ENCODE peak calls at places on chromosomes 12 and 14, in eight cellular contexts. One of them, this sample, is unnamed.

GRCh38 chr14:56081139-56081538 is 37.1 kb upstream of the PELI2 start:
- DNase-seq in mammary epithelial cell: no peak
- DNase-seq in MM.1S: no peak
- DNase-seq in transverse colon: no peak
- DNase-seq in IMR-90: peak; percentile 11
- DNase-seq in tibial artery: no peak
- DNase-seq in heart right ventricle: no peak
- DNase-seq in A549: no peak
- DNase-seq in this sample: no peak

GRCh38 chr12:13347241-13348043 is 150.9 kb downstream of the EMP1 start:
- DNase-seq in mammary epithelial cell: peak; percentile 87
- DNase-seq in MM.1S: no peak
- DNase-seq in transverse colon: no peak
- DNase-seq in IMR-90: peak; percentile 56
- DNase-seq in tibial artery: no peak
- DNase-seq in heart right ventricle: no peak
- DNase-seq in A549: peak; percentile 36
- DNase-seq in this sample: no peak

GRCh38 chr14:83255015-83255726 is 1721.5 kb upstream of the SEL1L start:
- DNase-seq in mammary epithelial cell: no peak
- DNase-seq in MM.1S: no peak
- DNase-seq in transverse colon: no peak
- DNase-seq in IMR-90: peak; percentile 9
- DNase-seq in tibial artery: no peak
- DNase-seq in heart right ventricle: no peak
- DNase-seq in A549: no peak
- DNase-seq in this sample: no peak

GRCh38 chr14:36510078-36510799 is 9.8 kb downstream of the NKX2-1 start:
- DNase-seq in mammary epithelial cell: no peak
- DNase-seq in MM.1S: no peak
- DNase-seq in transverse colon: no peak
- DNase-seq in IMR-90: no peak
- DNase-seq in tibial artery: no peak
- DNase-seq in heart right ventricle: no peak
- DNase-seq in A549: no peak
- DNase-seq in this sample: no peak

GRCh38 chr14:96949594-96949993 is 152.4 kb downstream of the VRK1 start:
- DNase-seq in mammary epithelial cell: no peak
- DNase-seq in MM.1S: no peak
- DNase-seq in transverse colon: no peak
- DNase-seq in IMR-90: no peak
- DNase-seq in tibial artery: no peak
- DNase-seq in heart right ventricle: no peak
- DNase-seq in A549: no peak
- DNase-seq in this sample: no peak

GRCh38 chr12:43069768-43070221 is 480.2 kb upstream of the PRICKLE1 start:
- DNase-seq in mammary epithelial cell: no peak
- DNase-seq in MM.1S: no peak
- DNase-seq in transverse colon: no peak
- DNase-seq in IMR-90: peak; percentile 12
- DNase-seq in tibial artery: no peak
- DNase-seq in heart right ventricle: peak; percentile 34
- DNase-seq in A549: no peak
- DNase-seq in this sample: peak; percentile 77

GRCh38 chr12:49903700-49904423 is at the start of gene FAIM2:
- DNase-seq in mammary epithelial cell: no peak
- DNase-seq in MM.1S: no peak
- DNase-seq in transverse colon: peak; percentile 24
- DNase-seq in IMR-90: peak; percentile 82
- DNase-seq in tibial artery: peak; percentile 73
- DNase-seq in heart right ventricle: peak; percentile 72
- DNase-seq in A549: no peak
- DNase-seq in this sample: peak; percentile 85

GRCh38 chr12:60335765-60336164 is 739.9 kb downstream of the SLC16A7 start:
- DNase-seq in mammary epithelial cell: peak; percentile 45
- DNase-seq in MM.1S: no peak
- DNase-seq in transverse colon: no peak
- DNase-seq in IMR-90: peak; percentile 67
- DNase-seq in tibial artery: no peak
- DNase-seq in heart right ventricle: no peak
- DNase-seq in A549: no peak
- DNase-seq in this sample: no peak

GRCh38 chr12:104721065-104721458 is 237.0 kb downstream of the SLC41A2 start:
- DNase-seq in mammary epithelial cell: no peak
- DNase-seq in MM.1S: no peak
- DNase-seq in transverse colon: no peak
- DNase-seq in IMR-90: no peak
- DNase-seq in tibial artery: no peak
- DNase-seq in heart right ventricle: no peak
- DNase-seq in A549: no peak
- DNase-seq in this sample: no peak

GRCh38 chr12:104718581-104718980 is 239.5 kb downstream of the SLC41A2 start:
- DNase-seq in mammary epithelial cell: no peak
- DNase-seq in MM.1S: no peak
- DNase-seq in transverse colon: no peak
- DNase-seq in IMR-90: peak; percentile 34
- DNase-seq in tibial artery: no peak
- DNase-seq in heart right ventricle: no peak
- DNase-seq in A549: no peak
- DNase-seq in this sample: no peak

GRCh38 chr12:104719700-104720345 is 238.3 kb downstream of the SLC41A2 start:
- DNase-seq in mammary epithelial cell: no peak
- DNase-seq in MM.1S: no peak
- DNase-seq in transverse colon: no peak
- DNase-seq in IMR-90: no peak
- DNase-seq in tibial artery: no peak
- DNase-seq in heart right ventricle: no peak
- DNase-seq in A549: no peak
- DNase-seq in this sample: no peak

GRCh38 chr12:104721944-104722343 is 236.1 kb downstream of the SLC41A2 start:
- DNase-seq in mammary epithelial cell: no peak
- DNase-seq in MM.1S: no peak
- DNase-seq in transverse colon: no peak
- DNase-seq in IMR-90: no peak
- DNase-seq in tibial artery: no peak
- DNase-seq in heart right ventricle: no peak
- DNase-seq in A549: no peak
- DNase-seq in this sample: peak; percentile 45

DNA sequence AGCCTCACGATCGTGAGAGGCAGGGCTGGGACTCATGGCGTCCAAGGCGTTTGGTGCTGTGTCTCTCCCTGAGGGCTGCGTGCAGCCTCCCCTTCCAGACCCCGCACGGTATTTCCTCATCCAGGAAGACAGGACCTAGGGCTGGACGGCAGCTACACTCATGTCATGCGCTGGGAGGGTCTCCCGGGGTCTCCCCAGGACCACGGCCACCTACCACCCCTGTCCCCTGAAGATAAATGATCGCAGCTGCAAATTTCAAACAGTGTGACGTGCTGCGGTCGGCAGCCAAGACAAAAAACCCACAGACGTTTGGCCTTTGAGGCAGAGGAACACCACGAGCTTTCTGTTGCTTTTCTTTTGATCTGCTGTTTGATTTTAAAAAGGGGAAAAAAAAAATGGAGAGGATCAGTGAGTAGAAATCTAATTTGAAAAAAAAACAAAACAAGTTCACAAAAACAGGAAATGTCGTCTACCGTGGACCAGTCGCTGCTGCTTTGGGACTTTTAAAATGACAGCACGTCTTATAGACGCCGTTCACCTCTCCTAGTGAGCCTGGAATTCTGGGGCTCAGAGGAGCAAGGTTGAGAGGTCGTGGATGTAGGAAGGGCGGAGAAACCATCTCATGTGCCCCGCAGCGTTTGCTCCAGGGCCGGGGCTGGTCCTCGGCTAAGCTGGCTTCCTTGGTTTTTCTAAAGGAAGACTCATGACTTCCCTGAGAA is 237.6 kb downstream of the SLC41A2 start:
- DNase-seq in mammary epithelial cell: no peak
- DNase-seq in MM.1S: peak; percentile 47
- DNase-seq in transverse colon: peak; percentile 58
- DNase-seq in IMR-90: peak; percentile 47
- DNase-seq in tibial artery: no peak
- DNase-seq in heart right ventricle: no peak
- DNase-seq in A549: no peak
- DNase-seq in this sample: peak; percentile 63
- H3K27ac ChIP-seq in mammary epithelial cell: no peak overlapping the region
- H3K27ac ChIP-seq in MM.1S: peak overlapping the region; percentile 59
- H3K27ac ChIP-seq in transverse colon: peak overlapping the region; percentile 62
- H3K27ac ChIP-seq in IMR-90: no peak overlapping the region
- H3K27ac ChIP-seq in tibial artery: no peak overlapping the region
- H3K27ac ChIP-seq in heart right ventricle: peak overlapping the region; percentile 88
- H3K27ac ChIP-seq in A549: no peak overlapping the region
- H3K27ac ChIP-seq in this sample: no peak overlapping the region

GRCh38 chr12:29726741-29727348 is 56.9 kb downstream of the TMTC1 start:
- DNase-seq in mammary epithelial cell: no peak
- DNase-seq in MM.1S: no peak
- DNase-seq in transverse colon: no peak
- DNase-seq in IMR-90: no peak
- DNase-seq in tibial artery: no peak
- DNase-seq in heart right ventricle: no peak
- DNase-seq in A549: no peak
- DNase-seq in this sample: no peak
- H3K27ac ChIP-seq in mammary epithelial cell: no peak overlapping the region
- H3K27ac ChIP-seq in MM.1S: no peak overlapping the region
- H3K27ac ChIP-seq in transverse colon: peak overlapping the region; percentile 64
- H3K27ac ChIP-seq in IMR-90: no peak overlapping the region
- H3K27ac ChIP-seq in tibial artery: peak overlapping the region; percentile 77
- H3K27ac ChIP-seq in heart right ventricle: peak overlapping the region; percentile 58
- H3K27ac ChIP-seq in A549: no peak overlapping the region
- H3K27ac ChIP-seq in this sample: peak overlapping the region; percentile 75

GRCh38 chr12:11862794-11863193 is 207.9 kb upstream of the BCL2L14 start:
- DNase-seq in mammary epithelial cell: no peak
- DNase-seq in MM.1S: no peak
- DNase-seq in transverse colon: no peak
- DNase-seq in IMR-90: peak; percentile 71
- DNase-seq in tibial artery: no peak
- DNase-seq in heart right ventricle: no peak
- DNase-seq in A549: no peak
- DNase-seq in this sample: no peak

GRCh38 chr12:11863988-11864387 is 206.8 kb upstream of the BCL2L14 start:
- DNase-seq in mammary epithelial cell: no peak
- DNase-seq in MM.1S: no peak
- DNase-seq in transverse colon: no peak
- DNase-seq in IMR-90: no peak
- DNase-seq in tibial artery: no peak
- DNase-seq in heart right ventricle: no peak
- DNase-seq in A549: no peak
- DNase-seq in this sample: no peak

GRCh38 chr12:11861864-11862600 is 208.7 kb upstream of the BCL2L14 start:
- DNase-seq in mammary epithelial cell: no peak
- DNase-seq in MM.1S: no peak
- DNase-seq in transverse colon: no peak
- DNase-seq in IMR-90: no peak
- DNase-seq in tibial artery: no peak
- DNase-seq in heart right ventricle: no peak
- DNase-seq in A549: no peak
- DNase-seq in this sample: no peak

GRCh38 chr12:11861155-11861863 is 209.4 kb upstream of the BCL2L14 start:
- DNase-seq in mammary epithelial cell: no peak
- DNase-seq in MM.1S: no peak
- DNase-seq in transverse colon: no peak
- DNase-seq in IMR-90: no peak
- DNase-seq in tibial artery: no peak
- DNase-seq in heart right ventricle: no peak
- DNase-seq in A549: no peak
- DNase-seq in this sample: no peak

DNA sequence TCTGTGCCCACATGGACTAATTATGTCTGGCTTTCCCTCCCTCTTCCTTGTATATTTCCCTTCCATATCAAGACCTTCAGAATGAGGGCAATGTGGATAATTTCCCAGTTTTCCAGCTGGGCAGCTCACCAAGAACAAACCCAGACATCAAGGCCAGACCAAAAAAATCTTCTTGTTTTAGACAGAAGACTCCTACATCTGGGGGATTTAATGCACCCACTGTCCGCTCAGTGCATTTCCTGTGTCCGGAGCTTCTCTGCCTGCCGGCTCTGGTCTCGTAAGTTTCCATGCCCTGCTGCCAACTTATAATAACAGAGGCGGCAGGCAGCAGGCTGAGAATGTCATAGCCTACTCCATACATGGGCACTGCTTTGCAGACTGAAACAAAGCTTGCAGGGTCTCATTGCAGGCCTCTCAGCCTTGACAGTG is 207.2 kb upstream of the BCL2L14 start:
- DNase-seq in mammary epithelial cell: no peak
- DNase-seq in MM.1S: no peak
- DNase-seq in transverse colon: no peak
- DNase-seq in IMR-90: no peak
- DNase-seq in tibial artery: peak; percentile 80
- DNase-seq in heart right ventricle: peak; percentile 30
- DNase-seq in A549: no peak
- DNase-seq in this sample: peak; percentile 74
- H3K27ac ChIP-seq in mammary epithelial cell: peak overlapping the region; percentile 38
- H3K27ac ChIP-seq in MM.1S: no peak overlapping the region
- H3K27ac ChIP-seq in transverse colon: peak overlapping the region; percentile 78
- H3K27ac ChIP-seq in IMR-90: peak overlapping the region; percentile 8
- H3K27ac ChIP-seq in tibial artery: peak overlapping the region; percentile 78
- H3K27ac ChIP-seq in heart right ventricle: peak overlapping the region; percentile 86
- H3K27ac ChIP-seq in A549: no peak overlapping the region
- H3K27ac ChIP-seq in this sample: peak overlapping the region; percentile 97

GRCh38 chr14:72636094-72636493 is 257.8 kb downstream of the DPF3 start:
- DNase-seq in mammary epithelial cell: no peak
- DNase-seq in MM.1S: no peak
- DNase-seq in transverse colon: no peak
- DNase-seq in IMR-90: peak; percentile 79
- DNase-seq in tibial artery: no peak
- DNase-seq in heart right ventricle: no peak
- DNase-seq in A549: no peak
- DNase-seq in this sample: no peak
- H3K27ac ChIP-seq in mammary epithelial cell: no peak overlapping the region
- H3K27ac ChIP-seq in MM.1S: peak overlapping the region; percentile 82
- H3K27ac ChIP-seq in transverse colon: no peak overlapping the region
- H3K27ac ChIP-seq in IMR-90: peak overlapping the region; percentile 99
- H3K27ac ChIP-seq in tibial artery: no peak overlapping the region
- H3K27ac ChIP-seq in heart right ventricle: no peak overlapping the region
- H3K27ac ChIP-seq in A549: no peak overlapping the region
- H3K27ac ChIP-seq in this sample: no peak overlapping the region

GRCh38 chr12:124539084-124540041 is 28.0 kb downstream of the NCOR2 start:
- DNase-seq in mammary epithelial cell: no peak
- DNase-seq in MM.1S: no peak
- DNase-seq in transverse colon: no peak
- DNase-seq in IMR-90: no peak
- DNase-seq in tibial artery: no peak
- DNase-seq in heart right ventricle: no peak
- DNase-seq in A549: no peak
- DNase-seq in this sample: no peak
- H3K27ac ChIP-seq in mammary epithelial cell: no peak overlapping the region
- H3K27ac ChIP-seq in MM.1S: no peak overlapping the region
- H3K27ac ChIP-seq in transverse colon: peak overlapping the region; percentile 36
- H3K27ac ChIP-seq in IMR-90: no peak overlapping the region
- H3K27ac ChIP-seq in tibial artery: no peak overlapping the region
- H3K27ac ChIP-seq in heart right ventricle: peak overlapping the region; percentile 53
- H3K27ac ChIP-seq in A549: peak overlapping the region; percentile 61
- H3K27ac ChIP-seq in this sample: no peak overlapping the region

This sample was measured in aorta.